ENCODE peak calls at places on chromosome 15, in ten cellular contexts. Q, T, D, K, L, G, Z, C, A and S are unnamed samples.

GRCh38 chr15:53193149-53193548 is 403.0 kb upstream of the ONECUT1 start:
- DNase-seq in T (peak), L (no peak), A (no peak), G (peak), D (no peak), Q (peak), Z (no peak), C (no peak), K (no peak), S (peak)

GRCh38 chr15:98628216-98628615 is 20.1 kb upstream of the IGF1R start:
- DNase-seq in L (no peak), A (peak), K (no peak), D (no peak), C (no peak), G (no peak), T (no peak), Q (no peak), Z (no peak), S (no peak)

GRCh38 chr15:81469154-81469553 is 95.1 kb upstream of the TMC3 start:
- DNase-seq in D (no peak), K (no peak), L (no peak), C (no peak), T (no peak), A (no peak), G (no peak), Z (no peak), Q (no peak), S (no peak)

GRCh38 chr15:75062706-75063105 is 39.3 kb downstream of the PPCDC start:
- DNase-seq in G (no peak), K (no peak), L (peak), Q (no peak), A (no peak), T (no peak), D (no peak), Z (no peak), C (no peak), S (no peak)

GRCh38 chr15:96339662-96340347 is 9.3 kb downstream of the NR2F2 start:
- DNase-seq in C (no peak), G (no peak), K (no peak), Z (no peak), T (peak), L (no peak), Q (no peak), D (no peak), A (no peak), S (no peak)

GRCh38 chr15:39431371-39431770 is 149.5 kb upstream of the THBS1 start:
- DNase-seq in L (no peak), A (peak), T (peak), Q (no peak), C (no peak), Z (peak), K (no peak), G (peak), D (no peak), S (no peak)

GRCh38 chr15:70101459-70102113 is 3.9 kb upstream of the TLE3 start:
- DNase-seq in G (peak), L (no peak), D (peak), Z (peak), K (peak), A (peak), T (peak), Q (peak), C (peak), S (no peak)

GRCh38 chr15:58684751-58685150 is 64.8 kb downstream of the ADAM10 start:
- DNase-seq in Z (peak), K (no peak), L (no peak), Q (no peak), D (no peak), T (peak), A (no peak), G (peak), C (no peak), S (no peak)

GRCh38 chr15:22808240-22808639 is 21.8 kb downstream of the NIPA1 start:
- DNase-seq in Q (no peak), Z (no peak), L (peak), G (no peak), D (no peak), C (no peak), A (no peak), K (no peak), T (no peak), S (no peak)

GRCh38 chr15:98649621-98649995 is 1.3 kb downstream of the IGF1R start:
- DNase-seq in L (no peak), Z (no peak), Q (peak), C (peak), D (no peak), T (no peak), G (no peak), A (peak), K (no peak), S (no peak)

GRCh38 chr15:35173444-35174118 is 88.5 kb upstream of the NANOGP8 start:
- DNase-seq in D (no peak), K (no peak), G (peak), L (no peak), Z (peak), A (peak), C (no peak), Q (no peak), T (peak), S (no peak)

GRCh38 chr15:100918034-100918689 is 995 bp upstream of the LRRK1 start:
- DNase-seq in Q (no peak), Z (peak), K (peak), T (peak), G (peak), L (peak), C (peak), D (no peak), A (peak), S (no peak)

GRCh38 chr15:92669432-92669831 is 13.9 kb upstream of the FAM174B start:
- DNase-seq in K (no peak), L (no peak), A (no peak), Z (no peak), T (no peak), C (no peak), D (no peak), Q (no peak), G (no peak), S (no peak)

GRCh38 chr15:55980511-55980910 is 12.9 kb downstream of the NEDD4 start:
- DNase-seq in C (no peak), Q (no peak), G (no peak), D (no peak), L (no peak), T (no peak), Z (no peak), A (no peak), K (no peak), S (no peak)

GRCh38 chr15:63978511-63979226 is 67.6 kb downstream of the DAPK2 start:
- DNase-seq in C (no peak), K (no peak), T (no peak), D (no peak), G (no peak), Q (no peak), L (no peak), Z (no peak), A (no peak), S (no peak)

GRCh38 chr15:99628374-99629001 is 62.7 kb downstream of the MEF2A start:
- DNase-seq in Q (no peak), A (no peak), K (no peak), L (no peak), G (no peak), T (no peak), Z (no peak), D (no peak), C (no peak), S (no peak)

GRCh38 chr15:55224892-55225291 is 28.2 kb upstream of the RSL24D1 start:
- DNase-seq in T (no peak), A (no peak), C (no peak), G (no peak), Z (no peak), Q (peak), L (no peak), K (no peak), D (no peak), S (peak)

GRCh38 chr15:69729167-69729748 is 276.6 kb downstream of the RPLP1 start:
- DNase-seq in Q (peak), K (no peak), L (no peak), T (no peak), C (peak), Z (peak), G (no peak), D (no peak), A (peak), S (no peak)

GRCh38 chr15:78174398-78174797 is 25.2 kb downstream of the IDH3A start:
- DNase-seq in K (no peak), Z (no peak), G (no peak), T (no peak), Q (peak), C (no peak), D (no peak), A (no peak), L (no peak), S (no peak)

GRCh38 chr15:78177447-78177873 is 28.3 kb downstream of the IDH3A start:
- DNase-seq in D (no peak), C (peak), Z (no peak), L (no peak), K (peak), G (no peak), T (peak), Q (peak), A (no peak), S (no peak)

GRCh38 chr15:78178056-78178455 is 28.9 kb downstream of the IDH3A start:
- DNase-seq in G (no peak), A (no peak), L (no peak), C (no peak), Z (no peak), T (no peak), K (no peak), Q (no peak), D (no peak), S (no peak)

GRCh38 chr15:78171864-78172472 is 22.8 kb downstream of the IDH3A start:
- DNase-seq in Q (no peak), C (no peak), Z (no peak), K (no peak), L (no peak), G (no peak), D (no peak), A (no peak), T (no peak), S (no peak)

DNA sequence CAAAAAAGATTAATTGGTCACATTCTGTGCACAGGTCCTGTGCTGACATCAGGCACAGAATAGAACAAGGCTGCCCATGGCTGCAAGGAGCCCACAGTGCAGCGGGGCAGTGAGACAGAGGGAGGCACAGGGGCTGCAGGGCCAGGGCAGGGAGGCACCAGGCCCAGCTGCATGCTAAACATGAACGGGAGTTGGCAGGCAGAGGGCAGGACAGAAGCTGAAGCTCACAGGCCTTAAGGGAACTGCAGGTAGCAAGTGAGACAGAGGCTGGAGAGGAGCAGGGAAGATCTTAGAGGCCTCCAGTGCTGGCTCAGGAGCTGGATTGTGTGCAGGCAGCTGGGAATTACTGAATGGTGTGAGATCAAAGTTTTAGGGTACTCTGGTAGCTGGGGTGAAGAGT is 26.2 kb downstream of the IDH3A start:
- DNase-seq in K (no peak), A (no peak), L (no peak), Q (peak), Z (no peak), C (no peak), T (no peak), G (no peak), D (no peak), S (no peak)
- TF ChIP-seq CTCF in K (peak), A (no peak), L (no peak), Q (peak), Z (no peak), C (no peak), T (no peak), G (no peak), D (no peak), S (no peak)

DNA sequence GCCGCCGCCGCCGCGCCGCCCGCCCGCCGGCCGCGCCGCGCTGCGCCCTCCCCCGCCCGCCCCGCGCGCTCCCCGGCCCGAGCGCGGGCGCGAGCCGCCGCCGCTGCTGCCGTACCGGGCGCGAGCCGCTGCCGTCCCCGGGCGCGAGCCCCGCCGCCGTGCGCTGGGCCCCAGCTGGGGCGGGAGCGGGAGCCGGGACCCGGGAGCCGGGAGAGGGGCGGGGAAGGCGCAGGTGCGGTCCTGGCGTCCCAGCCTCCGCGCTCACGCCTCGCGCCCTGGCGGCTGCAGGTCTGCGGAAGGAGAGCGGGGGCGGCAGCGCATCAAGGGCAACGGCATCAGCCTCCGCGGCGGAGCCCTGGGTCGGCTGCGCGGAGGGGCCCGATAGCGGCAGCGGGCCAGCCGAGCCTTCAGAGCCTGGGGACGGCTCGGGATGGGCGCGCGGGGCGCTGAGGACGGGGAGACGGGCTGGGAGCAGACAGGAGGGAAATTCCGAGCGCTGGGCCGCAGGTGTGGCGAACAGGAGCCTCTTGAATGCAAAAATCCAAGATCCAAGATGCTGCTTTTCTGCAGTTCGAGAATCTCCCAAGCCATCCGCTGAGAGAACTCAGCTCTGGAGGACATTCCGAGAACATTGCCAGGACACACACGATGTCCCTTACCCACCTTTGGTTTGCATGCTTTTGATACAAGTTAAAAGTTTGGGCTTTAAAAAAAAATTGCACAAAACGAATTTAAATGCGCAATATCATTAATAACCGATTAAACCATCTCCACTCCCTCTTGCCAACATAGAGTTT is 251.1 kb downstream of the TJP1 start:
- DNase-seq in K (no peak), Q (no peak), G (peak), L (no peak), T (no peak), A (no peak), C (peak), Z (no peak), D (no peak), S (no peak)
- H3K4me3 ChIP-seq in K (no peak), Q (no peak), G (peak), L (peak), T (no peak), A (no peak), C (peak), Z (peak), D (peak), S (peak)

DNA sequence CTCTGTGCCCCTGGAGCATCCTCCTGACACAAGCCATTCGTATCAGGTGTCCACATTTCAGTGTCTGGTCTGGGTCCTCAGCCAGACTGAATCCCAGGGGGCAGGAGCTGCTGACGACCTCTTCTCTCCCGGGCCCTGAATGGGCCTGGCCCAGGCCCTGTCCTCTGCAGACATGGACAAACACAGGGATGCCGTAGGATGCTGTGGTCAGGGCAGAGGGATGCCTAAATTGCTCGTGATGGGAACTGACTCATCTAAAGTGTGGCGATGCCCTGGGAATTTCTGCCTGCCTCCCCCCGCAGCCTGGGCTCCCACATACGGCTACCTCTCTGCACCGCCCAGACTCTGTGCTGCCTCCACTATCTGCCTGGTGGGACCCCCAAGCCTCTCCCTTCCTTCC is 58.5 kb upstream of the CTSH start:
- DNase-seq in Z (peak), K (no peak), G (peak), T (no peak), L (no peak), Q (no peak), C (no peak), A (peak), D (no peak), S (no peak)
- TF ChIP-seq CTCF in Z (no peak), K (no peak), G (no peak), T (no peak), L (no peak), Q (no peak), C (no peak), A (no peak), D (no peak), S (no peak)

GRCh38 chr15:57220220-57220619 is 156.1 kb upstream of the CGNL1 start:
- DNase-seq in A (peak), K (peak), D (peak), L (no peak), T (peak), G (peak), Q (no peak), Z (peak), C (no peak), S (no peak)
- H3K4me3 ChIP-seq in A (peak), K (peak), D (peak), L (no peak), T (peak), G (peak), Q (no peak), Z (peak), C (no peak), S (no peak)

DNA sequence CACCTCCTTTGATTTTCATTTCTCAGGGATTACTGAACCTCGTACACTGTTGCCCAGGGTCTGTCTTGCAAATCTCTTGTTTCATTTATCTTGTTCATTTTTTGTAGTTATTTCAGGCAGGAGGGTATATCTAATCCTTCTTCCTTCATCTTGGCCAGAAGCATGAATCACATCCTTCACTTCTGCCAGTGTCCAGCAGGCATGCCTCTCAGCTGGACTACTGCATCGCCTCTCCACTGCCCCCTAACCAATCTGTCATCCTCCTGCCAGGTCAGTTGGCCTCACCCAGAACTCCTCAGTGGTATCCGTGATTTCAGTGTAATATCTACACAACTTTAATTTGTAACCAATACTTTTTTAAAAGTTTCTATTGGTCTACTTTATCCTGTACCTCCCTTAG is 297.9 kb downstream of the GABRG3 start:
- DNase-seq in L (no peak), K (no peak), C (no peak), D (no peak), T (no peak), Z (no peak), G (no peak), A (no peak), Q (no peak), S (no peak)
- TF ChIP-seq CTCF in L (no peak), K (no peak), C (no peak), D (no peak), T (no peak), Z (no peak), G (no peak), A (no peak), Q (no peak), S (peak)

DNA sequence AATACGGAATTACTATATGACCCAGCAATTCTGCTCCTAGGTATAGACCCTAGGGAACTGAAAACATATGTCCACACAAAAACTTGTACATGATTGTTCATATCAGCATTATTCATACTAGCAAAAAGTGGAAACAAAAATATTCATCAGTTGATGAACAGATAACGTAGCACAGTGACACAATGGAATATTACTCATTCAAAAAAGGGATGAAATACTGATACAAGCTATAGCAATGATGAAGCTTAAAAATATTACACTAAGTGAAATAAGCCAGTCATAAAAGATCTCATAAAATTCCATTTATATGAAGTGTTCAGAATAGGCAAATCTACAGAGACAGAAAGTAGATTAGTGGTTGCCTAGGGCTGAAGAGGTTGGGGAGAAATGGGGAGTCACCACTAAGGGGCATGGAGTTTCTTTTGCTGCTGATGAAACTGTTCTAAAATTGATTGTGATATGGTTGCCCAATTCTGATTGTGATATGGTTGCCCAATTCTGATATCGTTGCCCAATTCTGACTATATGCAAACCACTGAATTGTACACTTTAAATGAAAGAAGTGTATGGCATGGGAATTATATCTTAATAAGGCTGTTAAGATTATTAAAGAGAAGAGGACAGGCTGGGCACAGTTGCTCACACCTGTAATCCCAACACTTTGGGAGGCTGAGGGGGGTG is 10.6 kb downstream of the C15orf61 start:
- DNase-seq in D (no peak), A (peak), T (no peak), Z (peak), Q (no peak), G (peak), C (no peak), L (no peak), K (no peak), S (no peak)
- H3K4me3 ChIP-seq in D (no peak), A (no peak), T (no peak), Z (no peak), Q (no peak), G (no peak), C (no peak), L (no peak), K (no peak), S (no peak)

GRCh38 chr15:62338497-62338896 is 173.4 kb upstream of the C2CD4B start:
- DNase-seq in C (no peak), Q (no peak), L (no peak), T (no peak), D (no peak), A (no peak), G (no peak), Z (no peak), K (no peak), S (no peak)
- TF ChIP-seq CTCF in C (no peak), Q (no peak), L (no peak), T (no peak), D (no peak), A (no peak), G (no peak), Z (no peak), K (no peak), S (no peak)

GRCh38 chr15:73965730-73966103 is 26.4 kb downstream of the STOML1 start:
- DNase-seq in K (no peak), C (no peak), Q (peak), Z (peak), T (peak), A (peak), D (no peak), G (peak), L (no peak), S (no peak)

GRCh38 chr15:73968461-73968860 is 23.6 kb downstream of the STOML1 start:
- DNase-seq in Q (no peak), Z (no peak), A (no peak), D (no peak), L (no peak), T (no peak), C (no peak), K (no peak), G (no peak), S (no peak)

GRCh38 chr15:73965094-73965729 is 26.9 kb downstream of the STOML1 start:
- DNase-seq in G (no peak), Q (peak), T (no peak), Z (no peak), A (no peak), K (no peak), C (no peak), D (no peak), L (peak), S (no peak)

GRCh38 chr15:73962409-73962808 is 29.7 kb downstream of the STOML1 start:
- DNase-seq in Z (no peak), L (peak), T (no peak), K (no peak), Q (no peak), C (no peak), A (peak), G (no peak), D (no peak), S (no peak)

DNA sequence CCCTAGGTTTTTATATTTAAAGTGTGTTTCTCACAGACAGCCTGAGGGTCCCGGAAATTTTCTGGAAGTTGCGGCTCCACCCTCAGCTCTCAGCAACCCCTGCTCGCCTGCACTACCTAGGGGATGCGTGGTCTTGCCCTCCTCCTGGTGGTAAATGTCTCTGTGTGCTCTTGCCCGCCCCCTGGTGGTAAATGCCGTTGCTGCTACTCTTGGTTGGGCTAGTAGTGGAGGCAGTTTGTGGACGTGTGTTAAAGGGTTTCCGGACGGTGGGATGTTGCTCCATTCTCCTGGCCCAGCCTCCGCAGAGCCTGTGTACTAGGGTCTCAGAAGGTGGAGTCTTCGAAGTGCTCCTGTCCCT is 27.4 kb downstream of the STOML1 start:
- DNase-seq in L (peak), T (peak), A (peak), G (no peak), K (peak), Z (peak), Q (peak), C (peak), D (peak), S (no peak)
- H3K4me3 ChIP-seq in L (no peak), T (no peak), A (no peak), G (no peak), K (no peak), Z (no peak), Q (no peak), C (no peak), D (no peak), S (peak)